ENCODE peak calls at places on chromosomes 7 and 10, in five cellular contexts. U, J, P, D and Q are unnamed samples.

GRCh38 chr10:62166331-62167154 is 102.1 kb downstream of the RTKN2 start:
- DNase-seq in U (no peak), P (no peak), D (peak), J (no peak), Q (no peak)

GRCh38 chr10:130441041-130441440 is 304.9 kb downstream of the GLRX3 start:
- DNase-seq in P (no peak), U (no peak), J (no peak), D (no peak), Q (no peak)

GRCh38 chr10:18117272-18117671 is 23.0 kb upstream of the CACNB2 start:
- DNase-seq in J (no peak), P (no peak), D (no peak), U (no peak), Q (no peak)

GRCh38 chr7:103867874-103868273 is 121.6 kb downstream of the RELN start:
- DNase-seq in D (no peak), U (no peak), P (no peak), J (no peak), Q (no peak)

GRCh38 chr10:3902054-3902808 is 117.2 kb upstream of the KLF6 start:
- DNase-seq in D (no peak), P (no peak), J (peak), U (peak), Q (peak)

GRCh38 chr10:42933454-42934340 is 143.2 kb upstream of the RET start:
- DNase-seq in P (no peak), J (no peak), D (no peak), U (peak), Q (no peak)

GRCh38 chr10:119477444-119477843 is 65.1 kb downstream of the RGS10 start:
- DNase-seq in D (no peak), U (no peak), P (no peak), J (no peak), Q (no peak)

GRCh38 chr10:53489783-53490182 is 717.2 kb upstream of the MBL2 start:
- DNase-seq in J (no peak), P (no peak), U (no peak), D (no peak), Q (no peak)

GRCh38 chr10:72083234-72084093 is 4.9 kb downstream of the SPOCK2 start:
- DNase-seq in U (no peak), J (no peak), P (no peak), D (no peak), Q (no peak)

GRCh38 chr7:158431941-158432347 is 155.7 kb downstream of the PTPRN2 start:
- DNase-seq in J (peak), P (no peak), D (peak), U (no peak), Q (no peak)

GRCh38 chr7:46810986-46811385 is 770.9 kb downstream of the TNS3 start:
- DNase-seq in U (no peak), P (no peak), D (no peak), J (no peak), Q (no peak)

GRCh38 chr10:13717936-13718772 is 131.4 kb downstream of the PRPF18 start:
- DNase-seq in D (no peak), P (no peak), J (peak), U (no peak), Q (no peak)

GRCh38 chr7:55129409-55130078 is 110.7 kb downstream of the EGFR start:
- DNase-seq in U (no peak), P (no peak), J (peak), D (peak), Q (peak)

GRCh38 chr10:129627442-129627841 is 160.4 kb downstream of the MGMT start:
- DNase-seq in P (no peak), U (no peak), D (no peak), J (no peak), Q (no peak)

GRCh38 chr7:128031901-128032604 is 816 bp upstream of the LRRC4 start:
- DNase-seq in D (no peak), J (no peak), P (peak), U (peak), Q (no peak)

GRCh38 chr7:110257673-110258072 is 833.3 kb upstream of the LRRN3 start:
- DNase-seq in P (no peak), U (no peak), D (no peak), J (no peak), Q (no peak)

GRCh38 chr10:16787361-16787791 is 29.8 kb downstream of the RSU1 start:
- DNase-seq in P (no peak), U (no peak), D (no peak), J (no peak), Q (no peak)

GRCh38 chr10:49058341-49059255 is 56.7 kb downstream of the VSTM4 start:
- DNase-seq in D (no peak), J (no peak), P (no peak), U (no peak), Q (no peak)

GRCh38 chr10:89494615-89495014 is 40.8 kb downstream of the SLC16A12 start:
- DNase-seq in J (no peak), P (no peak), U (no peak), D (no peak), Q (no peak)

GRCh38 chr7:102064361-102065025 is 222.2 kb upstream of the SH2B2 start:
- DNase-seq in U (no peak), P (no peak), D (peak), J (peak), Q (peak)

GRCh38 chr10:44619521-44619920 is 234.6 kb upstream of the CXCL12 start:
- DNase-seq in D (no peak), J (no peak), P (no peak), U (no peak), Q (no peak)

DNA sequence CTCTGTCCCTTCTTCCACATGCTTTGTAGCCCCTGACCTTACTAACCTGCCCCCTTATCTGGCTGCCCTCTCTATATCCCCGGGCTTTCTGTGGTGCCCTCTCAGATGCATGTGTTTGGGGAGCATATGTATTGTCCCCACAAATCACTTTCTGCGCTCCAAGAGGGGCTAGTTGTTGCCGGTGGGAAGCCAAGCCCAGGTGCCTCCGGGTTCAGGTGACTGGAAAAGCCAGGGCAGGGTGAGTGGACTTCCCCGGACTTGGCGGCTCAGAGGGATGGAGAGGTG is 7.1 kb downstream of the LBX1 start:
- DNase-seq in P (no peak), U (peak), J (no peak), D (no peak), Q (no peak)
- H3K4me3 ChIP-seq in P (no peak), U (no peak), J (no peak), D (no peak), Q (no peak)

GRCh38 chr7:94297397-94297838 is 97.3 kb upstream of the COL1A2 start:
- DNase-seq in J (peak), D (peak), U (no peak), P (no peak), Q (peak)
- H3K4me2 ChIP-seq in J (no peak), D (no peak), U (no peak), P (no peak), Q (no peak)

DNA sequence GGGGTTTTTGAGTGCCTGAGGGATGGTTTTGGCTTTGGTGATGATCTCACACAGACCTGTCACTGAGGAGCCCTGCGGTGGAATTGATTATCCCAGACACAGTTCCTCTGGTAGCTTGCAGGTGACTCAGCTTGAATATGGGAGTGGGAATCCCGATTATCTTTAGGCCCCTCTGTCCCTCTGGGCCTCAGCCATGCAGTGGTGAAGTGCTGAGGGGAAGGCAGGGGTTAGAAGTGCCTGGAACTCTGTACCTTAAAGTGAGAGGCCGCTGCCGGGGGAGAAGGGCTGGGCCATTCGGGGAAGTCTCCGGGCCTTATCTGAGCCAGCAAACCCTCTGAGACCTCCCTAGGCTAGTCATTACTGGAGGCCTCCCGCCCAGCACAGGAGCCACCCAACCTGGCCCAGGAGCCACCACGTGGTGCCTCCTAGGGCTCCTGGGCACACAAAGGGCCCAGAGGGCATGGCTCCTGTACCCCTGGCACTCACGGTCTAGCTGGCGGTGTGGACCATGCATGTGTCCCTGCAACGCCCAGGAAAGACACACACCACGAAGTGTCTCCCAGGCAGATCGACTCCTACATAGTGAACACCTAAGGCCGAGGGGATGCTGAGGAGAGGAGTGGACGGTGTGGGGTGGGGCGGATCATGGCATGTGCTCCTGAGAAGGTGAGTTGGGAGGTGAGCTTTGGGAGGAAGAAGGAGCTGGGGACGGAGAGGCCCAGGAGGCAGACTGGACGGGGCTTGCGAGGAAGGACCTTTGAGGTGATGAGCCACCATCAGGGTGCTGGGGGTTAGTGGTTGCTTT is 56.2 kb downstream of the HK1 start:
- DNase-seq in U (no peak), J (no peak), P (no peak), D (no peak), Q (peak)
- H3K4me3 ChIP-seq in U (no peak), J (no peak), P (no peak), D (no peak), Q (no peak)

GRCh38 chr7:25895792-25896171 is 256.2 kb upstream of the NFE2L3 start:
- DNase-seq in U (peak), P (no peak), D (no peak), J (no peak), Q (no peak)
- H3K4me2 ChIP-seq in U (peak), P (peak), D (peak), J (peak), Q (peak)

DNA sequence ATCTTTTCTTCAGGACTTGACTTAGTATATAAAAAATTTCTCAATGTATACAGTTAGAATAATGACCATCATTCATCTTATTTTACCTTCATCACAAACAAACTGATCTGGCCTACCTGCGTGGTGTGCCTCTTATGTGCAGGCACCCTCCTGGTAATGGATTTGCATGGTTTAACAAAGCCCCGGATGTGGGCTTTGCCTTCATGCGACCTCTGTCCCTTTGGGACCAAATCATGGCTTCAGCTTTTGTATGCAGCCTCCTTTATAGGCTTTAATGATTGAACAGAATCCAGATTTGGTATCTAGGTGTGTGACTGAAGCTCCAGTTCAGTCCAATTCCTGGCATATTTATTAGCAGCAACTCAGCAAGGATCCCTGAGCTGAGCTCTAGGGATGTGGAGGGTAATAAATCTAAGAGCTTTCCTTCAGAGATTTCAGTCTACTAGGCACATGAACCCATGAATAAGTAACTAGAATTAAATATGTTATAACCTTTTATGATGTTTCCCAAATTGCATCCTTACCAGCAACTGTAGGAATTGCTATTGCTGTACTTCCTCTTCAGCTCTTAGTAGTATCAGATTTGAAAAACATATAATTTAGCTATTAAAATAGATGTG is 256.9 kb downstream of the ABCA13 start:
- DNase-seq in D (no peak), P (no peak), J (peak), U (no peak), Q (no peak)
- H3K4me3 ChIP-seq in D (no peak), P (no peak), J (peak), U (no peak), Q (no peak)

GRCh38 chr10:70913546-70914240 is 25.3 kb upstream of the PCBD1 start:
- DNase-seq in P (no peak), U (no peak), D (no peak), J (no peak), Q (no peak)
- H3K4me2 ChIP-seq in P (no peak), U (no peak), D (no peak), J (no peak), Q (no peak)

GRCh38 chr10:132421377-132422168 is 24.6 kb downstream of the PWWP2B start:
- DNase-seq in P (no peak), J (peak), D (peak), U (peak), Q (peak)
- H3K4me3 ChIP-seq in P (no peak), J (peak), D (no peak), U (no peak), Q (no peak)